ENCODE peak calls at places on chromosome 4, in ten cellular contexts. D is esophagus muscularis mucosa, O is thyroid gland, T is suprapubic skin, Y is lower leg skin, A is uterus, Z is gastrocnemius medialis, X is spleen, P is breast epithelium, C is A549. W is an unnamed sample.

GRCh38 chr4:101584306-101584705 is 206.2 kb upstream of the BANK1 start:
- DNase-seq in D (no peak), O (no peak), T (no peak), Y (no peak), A (no peak), Z (no peak), X (no peak), P (no peak), C (no peak), W (no peak)

GRCh38 chr4:99886146-99886545 is 8.1 kb downstream of the LAMTOR3 start:
- DNase-seq in D (no peak), O (no peak), T (no peak), Y (no peak), A (no peak), Z (no peak), X (no peak), P (no peak), C (no peak), W (no peak)

GRCh38 chr4:122836941-122837340 is 10.3 kb downstream of the FGF2 start:
- DNase-seq in D (no peak), O (no peak), T (no peak), Y (no peak), A (no peak), Z (no peak), X (no peak), P (no peak), C (peak; percentile 61), W (no peak)

GRCh38 chr4:71377561-71377960 is 38.7 kb downstream of the SLC4A4 start:
- DNase-seq in D (no peak), O (no peak), T (no peak), Y (no peak), A (no peak), Z (no peak), X (no peak), P (no peak), C (peak; percentile 42), W (no peak)

GRCh38 chr4:99293357-99293756 is 2.6 kb upstream of the ADH1A start:
- DNase-seq in D (no peak), O (no peak), T (no peak), Y (no peak), A (no peak), Z (no peak), X (no peak), P (no peak), C (no peak), W (no peak)

GRCh38 chr4:8916251-8916913 is 44.7 kb upstream of the HMX1 start:
- DNase-seq in D (peak; percentile 90), O (no peak), T (peak; percentile 69), Y (peak; percentile 70), A (no peak), Z (no peak), X (peak; percentile 64), P (peak; percentile 19), C (no peak), W (no peak)

GRCh38 chr4:108314900-108315589 is 146.3 kb upstream of the LEF1 start:
- DNase-seq in D (no peak), O (no peak), T (no peak), Y (no peak), A (no peak), Z (no peak), X (no peak), P (no peak), C (no peak), W (no peak)

GRCh38 chr4:100539706-100540105 is 21.9 kb upstream of the EMCN start:
- DNase-seq in D (no peak), O (no peak), T (no peak), Y (no peak), A (no peak), Z (no peak), X (no peak), P (no peak), C (no peak), W (no peak)

GRCh38 chr4:123120473-123120872 is 198.1 kb upstream of the NUDT6 start:
- DNase-seq in D (no peak), O (no peak), T (no peak), Y (no peak), A (no peak), Z (no peak), X (no peak), P (no peak), C (peak; percentile 10), W (no peak)

GRCh38 chr4:56907489-56908205 is at the start of gene REST:
- DNase-seq in D (peak; percentile 93), O (peak; percentile 75), T (peak; percentile 87), Y (peak; percentile 96), A (peak; percentile 81), Z (peak; percentile 41), X (peak; percentile 96), P (peak; percentile 80), C (peak; percentile 47), W (peak; percentile 97)

GRCh38 chr4:145774473-145774872 is 94.5 kb downstream of the C4orf51 start:
- DNase-seq in D (no peak), O (no peak), T (no peak), Y (no peak), A (no peak), Z (no peak), X (no peak), P (no peak), C (no peak), W (no peak)
- TF ChIP-seq CTCF in D (no peak), O (no peak), T (no peak), Y (no peak), A (no peak), Z (no peak), X (no peak), P (no peak), C (no peak), W (no peak)

DNA sequence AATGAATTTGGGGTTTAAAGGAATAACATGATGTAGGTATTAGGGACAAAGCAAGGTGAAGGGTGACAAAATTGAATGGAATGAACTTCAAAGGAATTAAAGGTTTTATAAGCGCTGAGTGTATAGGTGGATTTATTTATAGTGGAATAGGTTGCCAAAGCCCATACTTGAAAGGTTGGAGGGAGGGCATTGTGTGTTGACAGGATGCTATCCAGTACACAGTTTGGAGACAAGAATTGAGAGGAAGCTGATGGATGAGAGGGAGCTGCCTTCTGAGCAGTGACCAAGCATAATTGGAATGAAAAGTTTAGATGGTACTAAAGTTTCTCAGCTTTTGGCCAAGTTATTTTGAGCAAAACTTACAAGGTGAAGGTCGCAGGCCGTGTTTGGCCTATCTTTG is 52.6 kb upstream of the RAB33B start:
- DNase-seq in D (no peak), O (no peak), T (no peak), Y (no peak), A (no peak), Z (no peak), X (no peak), P (no peak), C (no peak), W (no peak)
- TF ChIP-seq POLR2A in D (no peak), O (no peak), T (no peak), Y (no peak), A (no peak), Z (no peak), X (no peak), P (no peak), C (no peak), W (no peak)

DNA sequence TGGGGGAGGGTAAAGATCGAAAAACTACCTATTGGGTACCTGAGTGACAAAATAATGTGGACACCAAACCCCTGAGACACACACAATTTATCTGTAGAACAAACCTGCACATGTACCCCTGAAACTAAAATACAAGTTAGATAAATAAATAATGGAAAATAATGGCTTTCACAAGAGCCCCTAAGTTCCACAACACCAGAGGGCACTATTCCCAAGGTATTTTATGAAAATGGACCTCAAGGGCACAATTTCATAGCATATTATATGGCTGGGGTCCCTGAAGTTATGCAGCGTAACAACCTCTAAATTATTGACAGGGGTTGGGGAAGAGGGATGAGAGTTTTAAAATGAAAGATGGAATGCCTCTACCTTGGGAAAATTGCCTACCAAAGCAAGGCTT is 81.3 kb upstream of the TMEM33 start:
- DNase-seq in D (no peak), O (no peak), T (no peak), Y (no peak), A (no peak), Z (no peak), X (no peak), P (no peak), C (peak; percentile 3), W (no peak)
- TF ChIP-seq CTCF in D (no peak), O (no peak), T (no peak), Y (no peak), A (no peak), Z (no peak), X (no peak), P (no peak), C (peak; percentile 33), W (no peak)

GRCh38 chr4:2042207-2042946 is 16.8 kb upstream of the NAT8L start:
- DNase-seq in D (no peak), O (no peak), T (peak; percentile 67), Y (peak; percentile 86), A (no peak), Z (no peak), X (peak; percentile 87), P (no peak), C (no peak), W (no peak)

GRCh38 chr4:2040391-2041233 is 18.5 kb upstream of the NAT8L start:
- DNase-seq in D (peak; percentile 68), O (no peak), T (peak; percentile 63), Y (peak; percentile 82), A (no peak), Z (no peak), X (peak; percentile 78), P (no peak), C (no peak), W (no peak)

GRCh38 chr4:2042947-2043395 is 16.2 kb upstream of the NAT8L start:
- DNase-seq in D (no peak), O (no peak), T (peak; percentile 67), Y (peak; percentile 39), A (no peak), Z (no peak), X (no peak), P (no peak), C (no peak), W (no peak)

GRCh38 chr4:2043396-2044118 is 15.6 kb upstream of the NAT8L start:
- DNase-seq in D (no peak), O (no peak), T (peak; percentile 67), Y (peak; percentile 78), A (no peak), Z (no peak), X (peak; percentile 69), P (no peak), C (no peak), W (peak; percentile 77)

DNA sequence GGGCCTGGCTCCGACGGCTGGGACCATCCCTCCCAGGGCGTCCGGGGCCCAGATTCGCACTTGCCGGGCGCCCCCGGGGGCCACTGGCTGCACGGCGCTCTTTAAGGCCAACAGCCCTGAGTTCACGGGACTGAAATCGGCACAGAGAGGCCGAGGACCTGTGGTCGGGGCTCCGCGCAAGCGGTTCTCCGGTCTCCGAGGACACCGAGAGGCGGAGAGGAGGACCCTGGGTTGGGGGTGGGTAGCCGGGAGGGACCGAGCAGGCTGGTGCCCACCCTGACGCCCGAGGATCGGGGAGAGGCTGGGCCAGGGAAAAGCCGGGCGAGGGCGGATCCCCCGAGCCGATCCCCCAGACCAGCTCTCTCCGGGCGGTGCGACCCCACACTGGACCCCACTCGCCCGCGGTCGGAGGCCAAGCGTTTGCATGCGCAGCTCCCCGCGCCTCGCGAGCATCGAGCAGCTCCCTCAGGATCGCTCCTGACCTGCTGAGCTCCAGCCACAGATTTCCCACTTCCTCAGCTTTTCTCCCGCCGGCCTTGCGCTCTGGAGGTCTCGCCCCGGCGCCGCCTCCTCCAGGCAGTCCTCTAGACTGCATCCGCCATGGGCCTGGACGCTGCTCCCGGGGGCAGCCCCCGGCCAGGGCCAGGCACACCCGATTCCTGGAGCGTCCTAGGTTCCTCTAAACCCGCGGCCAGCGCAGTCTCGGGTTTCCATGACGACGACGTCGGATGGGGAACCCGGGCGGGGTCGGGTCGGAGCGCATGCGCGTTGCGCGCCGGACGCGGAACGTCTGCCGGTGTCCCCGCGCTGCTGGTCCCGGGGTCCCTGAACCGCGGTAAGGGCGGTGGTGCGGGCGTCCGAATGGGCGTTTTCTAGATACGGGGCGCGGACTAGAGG is 17.6 kb upstream of the NAT8L start:
- DNase-seq in D (no peak), O (peak; percentile 47), T (peak; percentile 86), Y (peak; percentile 92), A (peak; percentile 41), Z (peak; percentile 31), X (peak; percentile 96), P (no peak), C (peak; percentile 80), W (peak; percentile 83)
- TF ChIP-seq POLR2A in D (no peak), O (peak; percentile 31), T (no peak), Y (no peak), A (no peak), Z (no peak), X (no peak), P (no peak), C (peak; percentile 74), W (no peak)